ENCODE peak calls at places on chromosome 2, in five cellular contexts. T is HCT116, W is SK-N-SH, P is A549, H is K562. K is an unnamed sample. For H3K4me1, the result is how much of the 10 kb centered on the place peaks cover.

GRCh38 chr2:189147361-189147760 is 32.2 kb downstream of the COL5A2 start:
- DNase-seq in P (no peak), T (no peak), W (no peak), H (no peak), K (no peak)

GRCh38 chr2:36952748-36953197 is 13.6 kb downstream of the STRN start:
- DNase-seq in H (no peak), W (no peak), T (no peak), P (no peak), K (peak)

GRCh38 chr2:230912046-230912445 is 13.0 kb downstream of the GPR55 start:
- DNase-seq in T (no peak), P (no peak), W (no peak), H (no peak), K (no peak)

GRCh38 chr2:240814946-240815760 is 4.9 kb downstream of the KIF1A start:
- DNase-seq in P (no peak), W (no peak), T (no peak), H (no peak), K (no peak)

GRCh38 chr2:55168221-55169154 is 63.6 kb downstream of the CLHC1 start:
- DNase-seq in W (peak), P (peak), H (no peak), T (peak), K (peak)

GRCh38 chr2:6929196-6929874 is 12.1 kb downstream of the RNF144A start:
- DNase-seq in T (no peak), P (no peak), W (no peak), H (no peak), K (no peak)

GRCh38 chr2:238457927-238458324 is 31.2 kb downstream of the ASB1 start:
- DNase-seq in P (no peak), W (no peak), H (no peak), T (no peak), K (no peak)

GRCh38 chr2:96084006-96084857 is 32.1 kb downstream of the ADRA2B start:
- DNase-seq in T (no peak), W (no peak), P (no peak), H (no peak), K (no peak)

GRCh38 chr2:9538000-9538507 is 17.6 kb downstream of the ADAM17 start:
- DNase-seq in H (no peak), P (peak), T (no peak), W (no peak), K (no peak)

GRCh38 chr2:12002215-12002614 is 255.8 kb downstream of the LPIN1 start:
- DNase-seq in W (no peak), T (no peak), P (no peak), H (no peak), K (no peak)

GRCh38 chr2:177753682-177754475 is 318.7 kb downstream of the PDE11A start:
- DNase-seq in P (peak), T (peak), H (peak), W (peak), K (peak)

GRCh38 chr2:106280653-106281202 is 86.6 kb upstream of the UXS1 start:
- DNase-seq in W (no peak), H (no peak), T (no peak), P (no peak), K (peak)

GRCh38 chr2:238127165-238128060 is 11.1 kb upstream of the KLHL30 start:
- DNase-seq in W (no peak), T (no peak), P (no peak), H (peak), K (no peak)

GRCh38 chr2:231934441-231935206 is 8.4 kb upstream of the NPPC start:
- DNase-seq in H (no peak), P (no peak), W (no peak), T (no peak), K (no peak)

GRCh38 chr2:20620271-20620681 is 30.6 kb downstream of the HS1BP3 start:
- DNase-seq in T (no peak), P (no peak), W (peak), H (no peak), K (no peak)

GRCh38 chr2:20617892-20618467 is 32.9 kb downstream of the HS1BP3 start:
- DNase-seq in T (peak), P (peak), H (peak), W (peak), K (no peak)

GRCh38 chr2:20619624-20620024 is 31.3 kb downstream of the HS1BP3 start:
- DNase-seq in H (no peak), P (no peak), W (no peak), T (no peak), K (no peak)

GRCh38 chr2:20618468-20618885 is 32.4 kb downstream of the HS1BP3 start:
- DNase-seq in P (no peak), T (no peak), W (no peak), H (no peak), K (no peak)

DNA sequence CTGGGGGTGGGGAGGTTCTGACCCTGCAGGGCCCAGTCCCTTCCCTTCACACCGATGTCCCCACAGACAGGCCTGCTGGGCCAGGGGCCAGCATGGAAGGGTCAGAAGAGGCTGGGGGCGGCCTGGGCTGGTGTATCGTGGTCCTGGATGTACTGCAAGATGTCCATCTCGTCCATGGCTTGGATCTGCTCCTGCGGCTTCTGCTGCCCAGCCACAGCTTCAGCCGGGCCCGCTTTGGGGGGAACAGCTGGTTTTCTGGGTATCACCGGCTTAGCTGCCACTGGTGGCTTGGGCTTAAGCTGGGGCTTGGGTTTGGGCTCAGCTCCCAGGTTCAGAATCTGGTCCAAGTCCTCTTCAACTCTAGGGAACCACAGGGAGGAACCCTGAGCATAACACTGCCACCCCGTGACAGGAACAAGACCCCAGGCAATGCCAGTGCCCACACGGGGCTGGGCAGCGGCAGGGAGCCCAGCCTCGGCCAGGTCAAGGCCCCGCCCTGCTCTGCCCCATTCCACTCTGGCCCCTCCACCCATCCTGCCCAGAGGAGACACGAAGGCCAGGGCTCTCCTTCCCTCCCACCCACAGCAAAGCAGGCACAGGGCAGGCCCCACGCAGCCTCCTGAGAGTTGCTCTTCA is 31.9 kb downstream of the HS1BP3 start:
- DNase-seq in T (no peak), H (no peak), P (no peak), W (no peak), K (no peak)
- TF ChIP-seq REST in T (no peak), H (no peak), P (no peak), W (no peak), K (no peak)

DNA sequence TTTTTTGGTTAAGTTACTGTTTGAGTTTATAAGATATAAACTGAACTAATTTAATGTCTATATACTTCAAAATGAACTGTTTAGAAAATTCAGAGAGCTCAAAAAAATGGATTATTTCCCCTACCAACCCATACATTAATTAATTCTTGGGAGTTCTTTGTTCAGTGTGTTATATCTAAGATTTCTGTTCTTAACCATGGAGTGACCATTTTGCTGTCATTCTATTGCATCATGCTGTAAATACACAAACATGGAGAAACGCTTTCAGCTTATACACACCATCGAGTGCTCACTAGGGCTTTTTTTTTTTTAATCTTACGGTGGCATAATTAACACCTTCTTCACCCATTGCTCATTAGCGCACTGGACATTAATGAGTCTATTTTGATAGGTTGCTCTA is 33.4 kb upstream of the TBR1 start:
- DNase-seq in H (no peak), P (no peak), T (no peak), W (no peak), K (no peak)
- H3K27ac ChIP-seq in H (no peak), P (no peak), T (no peak), W (no peak), K (no peak)

DNA sequence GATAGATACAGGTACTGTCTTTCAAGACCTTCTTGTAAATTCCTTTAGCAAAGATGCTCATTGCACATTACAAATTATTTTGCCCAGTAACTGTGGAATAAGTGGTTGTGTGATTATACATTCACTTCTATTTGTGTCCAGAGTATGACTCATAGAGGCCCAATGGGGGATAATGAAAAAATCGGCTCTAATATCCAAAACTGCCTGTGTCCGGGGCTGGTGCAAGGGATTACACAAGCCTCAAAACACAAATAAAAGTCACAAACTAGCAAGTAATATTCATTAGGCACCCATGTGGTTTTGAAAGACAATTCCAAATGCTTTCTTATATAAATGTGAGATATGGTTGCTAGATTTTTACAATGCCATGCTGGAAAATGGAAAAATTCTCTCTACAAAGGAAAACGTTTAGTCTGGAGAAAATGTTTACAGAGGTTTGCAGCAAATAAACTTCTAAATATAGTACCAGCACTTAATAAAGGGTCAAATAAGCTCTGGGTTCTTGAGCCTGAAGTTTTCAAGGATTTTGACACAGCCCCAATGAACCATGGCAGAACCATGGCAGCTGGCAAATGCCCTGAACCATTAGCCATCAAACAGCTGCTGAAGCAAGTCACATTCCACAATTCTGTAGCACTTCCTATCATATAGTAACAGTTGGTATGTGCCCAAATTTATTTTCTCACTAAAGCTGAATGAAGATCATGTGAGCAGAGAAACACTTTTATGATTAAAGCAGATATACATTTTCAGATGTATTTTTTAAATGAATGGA is 40.5 kb downstream of the IRS1 start:
- DNase-seq in H (no peak), T (peak), W (no peak), P (no peak), K (no peak)
- H3K4me1 ChIP-seq in H (under half), T (half or more), W (under half), P (half or more), K (under half)

GRCh38 chr2:73175663-73176204 is 26.6 kb upstream of the NOTO start:
- DNase-seq in H (peak), W (peak), T (no peak), P (no peak), K (peak)

GRCh38 chr2:73176205-73176880 is 26.0 kb upstream of the NOTO start:
- DNase-seq in P (no peak), W (no peak), T (no peak), H (peak), K (peak)

GRCh38 chr2:73174941-73175662 is 27.3 kb upstream of the NOTO start:
- DNase-seq in P (no peak), T (no peak), H (peak), W (no peak), K (no peak)

GRCh38 chr2:73176881-73177644 is 25.3 kb upstream of the NOTO start:
- DNase-seq in W (peak), T (peak), P (peak), H (peak), K (peak)

GRCh38 chr2:73177645-73178255 is 24.6 kb upstream of the NOTO start:
- DNase-seq in T (no peak), H (no peak), P (peak), W (peak), K (peak)
- TF ChIP-seq REST in T (no peak), H (no peak), P (peak), W (no peak), K (no peak)

GRCh38 chr2:23569761-23570383 is 184.9 kb downstream of the KLHL29 start:
- DNase-seq in T (no peak), P (no peak), H (no peak), W (no peak), K (no peak)

GRCh38 chr2:23574919-23575654 is 190.1 kb downstream of the KLHL29 start:
- DNase-seq in P (no peak), H (no peak), T (no peak), W (no peak), K (peak)

GRCh38 chr2:23568257-23569190 is 183.5 kb downstream of the KLHL29 start:
- DNase-seq in T (no peak), P (no peak), W (no peak), H (no peak), K (no peak)

GRCh38 chr2:23571066-23571465 is 186.1 kb downstream of the KLHL29 start:
- DNase-seq in P (no peak), T (no peak), W (no peak), H (no peak), K (no peak)

DNA sequence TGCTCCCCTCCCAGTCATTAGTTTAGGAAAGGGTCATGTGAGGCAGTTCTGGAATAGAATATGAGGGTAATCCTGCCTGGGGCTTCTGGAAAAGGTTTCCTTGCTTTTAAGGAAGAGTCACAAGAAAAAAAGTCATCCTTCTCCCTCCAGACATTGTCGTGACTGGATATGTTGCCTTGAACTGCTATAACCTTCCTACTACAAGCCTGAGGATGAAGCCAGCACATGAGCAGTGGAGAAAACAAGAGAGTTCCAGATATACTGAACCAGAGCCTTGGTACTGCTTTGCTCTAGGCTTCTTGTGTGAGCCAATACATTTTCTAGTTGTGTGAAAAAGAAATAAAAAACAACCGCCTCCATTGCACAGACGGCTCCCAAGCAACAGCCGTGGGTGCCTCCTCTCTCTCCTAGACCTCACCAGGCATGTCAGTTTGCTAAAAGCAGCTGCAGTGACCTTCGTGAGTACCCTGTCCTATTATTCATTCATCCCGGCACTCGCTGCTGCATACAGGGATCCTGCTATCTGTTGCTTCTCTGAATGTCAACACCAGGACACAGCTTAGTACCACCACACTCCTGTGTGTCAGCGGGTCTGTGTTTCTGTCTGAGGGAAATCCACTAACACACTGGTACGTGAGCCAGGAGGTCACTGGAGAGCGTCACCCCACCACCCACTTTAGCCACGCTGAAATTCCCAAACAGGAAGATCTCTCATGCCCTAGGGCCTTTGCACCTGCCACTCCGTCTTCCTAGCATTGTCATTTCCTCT is 186.7 kb downstream of the KLHL29 start:
- DNase-seq in H (no peak), P (no peak), W (no peak), T (no peak), K (no peak)
- H3K27ac ChIP-seq in H (no peak), P (no peak), W (no peak), T (no peak), K (no peak)

GRCh38 chr2:20215183-20216040 is 9.5 kb downstream of the SDC1 start:
- DNase-seq in T (no peak), P (no peak), W (no peak), H (no peak), K (no peak)
- H3K4me1 ChIP-seq in T (under half), P (half or more), W (under half), H (under half), K (under half)

GRCh38 chr2:45433363-45433762 is 177.7 kb downstream of the SRBD1 start:
- DNase-seq in W (no peak), H (no peak), P (no peak), T (no peak), K (no peak)
- TF ChIP-seq REST in W (no peak), H (no peak), P (no peak), T (no peak), K (no peak)

DNA sequence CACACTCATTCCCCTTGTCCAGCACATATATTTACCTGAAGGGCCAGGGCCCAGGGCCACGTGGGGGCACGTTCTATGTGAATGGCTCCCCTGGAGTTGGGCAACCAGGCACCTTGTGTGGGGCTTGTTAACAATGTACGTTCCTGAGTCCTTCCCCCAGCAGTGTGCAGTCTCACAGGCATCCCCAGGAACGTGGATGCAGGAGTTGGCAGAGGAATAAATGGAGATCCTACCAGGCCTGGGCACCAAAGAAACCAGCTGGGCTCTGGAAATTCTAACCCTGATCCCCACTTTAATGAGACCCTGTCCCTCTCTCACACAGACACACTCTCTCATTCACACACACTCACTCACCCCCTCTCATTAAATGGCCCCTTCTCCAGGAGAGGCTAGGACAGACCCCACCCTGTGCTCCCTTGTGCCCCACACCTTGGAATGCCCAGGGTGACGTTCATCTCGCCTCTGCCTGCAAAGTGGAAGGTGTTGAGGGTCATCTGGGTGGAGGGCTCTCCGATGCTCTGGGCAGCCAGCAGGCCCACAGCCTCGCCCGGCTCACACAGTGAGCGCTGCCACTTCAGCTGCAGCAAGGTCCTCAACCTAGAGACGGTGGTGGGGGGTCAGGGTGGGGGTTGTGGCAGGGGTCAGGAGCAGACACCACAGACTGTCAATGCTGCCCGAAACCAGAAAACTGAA is 65.6 kb downstream of the POLR1A start:
- DNase-seq in H (no peak), P (no peak), W (no peak), T (no peak), K (no peak)
- H3K27ac ChIP-seq in H (no peak), P (no peak), W (no peak), T (no peak), K (no peak)

GRCh38 chr2:43340066-43340465 is 113.7 kb upstream of the ZFP36L2 start:
- DNase-seq in W (no peak), T (no peak), H (no peak), P (peak), K (no peak)
- H3K4me1 ChIP-seq in W (under half), T (under half), H (under half), P (under half), K (under half)

K was measured in GM23338.